ENCODE peak calls at places on chromosomes 11 and 22, in six cellular contexts. One of them, this sample, is unnamed.

GRCh38 chr11:115396533-115396932 is 107.7 kb downstream of the CADM1 start:
- DNase-seq in spleen: no peak
- DNase-seq in foreskin fibroblast: no peak
- DNase-seq in K562: no peak
- DNase-seq in thoracic aorta: no peak
- DNase-seq in tibial nerve: no peak
- DNase-seq in this sample: no peak

GRCh38 chr11:58133329-58134076 is 8.2 kb upstream of the OR9I1 start:
- DNase-seq in K562: no peak
- DNase-seq in spleen: no peak
- DNase-seq in thoracic aorta: no peak
- DNase-seq in foreskin fibroblast: no peak
- DNase-seq in tibial nerve: no peak
- DNase-seq in this sample: no peak

GRCh38 chr11:65132988-65133700 is 1.2 kb downstream of the SYVN1 start:
- DNase-seq in spleen: peak; percentile 93
- DNase-seq in thoracic aorta: no peak
- DNase-seq in foreskin fibroblast: no peak
- DNase-seq in K562: peak; percentile 80
- DNase-seq in tibial nerve: no peak
- DNase-seq in this sample: peak; percentile 85

GRCh38 chr11:110415081-110415480 is 14.7 kb upstream of the FDX1 start:
- DNase-seq in tibial nerve: no peak
- DNase-seq in thoracic aorta: no peak
- DNase-seq in spleen: no peak
- DNase-seq in foreskin fibroblast: no peak
- DNase-seq in K562: no peak
- DNase-seq in this sample: no peak

GRCh38 chr11:102946237-102946636 is 9.3 kb downstream of the MMP13 start:
- DNase-seq in foreskin fibroblast: no peak
- DNase-seq in K562: no peak
- DNase-seq in tibial nerve: no peak
- DNase-seq in thoracic aorta: no peak
- DNase-seq in spleen: no peak
- DNase-seq in this sample: no peak

GRCh38 chr22:42644422-42645340 is 4.3 kb upstream of the ATP5MGL start:
- DNase-seq in spleen: no peak
- DNase-seq in foreskin fibroblast: peak; percentile 28
- DNase-seq in tibial nerve: peak; percentile 57
- DNase-seq in thoracic aorta: no peak
- DNase-seq in K562: no peak
- DNase-seq in this sample: no peak

GRCh38 chr11:5234390-5234834 is at the start of gene HBD:
- DNase-seq in K562: no peak
- DNase-seq in spleen: no peak
- DNase-seq in tibial nerve: no peak
- DNase-seq in thoracic aorta: no peak
- DNase-seq in foreskin fibroblast: no peak
- DNase-seq in this sample: peak; percentile 16

GRCh38 chr11:44456544-44457270 is 108.8 kb upstream of the CD82 start:
- DNase-seq in spleen: no peak
- DNase-seq in K562: no peak
- DNase-seq in tibial nerve: no peak
- DNase-seq in thoracic aorta: no peak
- DNase-seq in foreskin fibroblast: no peak
- DNase-seq in this sample: peak; percentile 3

GRCh38 chr22:36573815-36574350 is 44.9 kb upstream of the EIF3D start:
- DNase-seq in K562: no peak
- DNase-seq in tibial nerve: no peak
- DNase-seq in foreskin fibroblast: no peak
- DNase-seq in thoracic aorta: no peak
- DNase-seq in spleen: no peak
- DNase-seq in this sample: no peak

GRCh38 chr11:86490582-86490981 is 115.9 kb downstream of the CCDC81 start:
- DNase-seq in tibial nerve: no peak
- DNase-seq in spleen: no peak
- DNase-seq in K562: no peak
- DNase-seq in foreskin fibroblast: no peak
- DNase-seq in thoracic aorta: no peak
- DNase-seq in this sample: no peak

GRCh38 chr22:39312410-39312809 is 7.0 kb downstream of the RPL3 start:
- DNase-seq in thoracic aorta: no peak
- DNase-seq in foreskin fibroblast: no peak
- DNase-seq in spleen: no peak
- DNase-seq in K562: no peak
- DNase-seq in tibial nerve: no peak
- DNase-seq in this sample: no peak

GRCh38 chr22:21797444-21798221 is 62.0 kb upstream of the YPEL1 start:
- DNase-seq in foreskin fibroblast: peak; percentile 49
- DNase-seq in spleen: no peak
- DNase-seq in tibial nerve: no peak
- DNase-seq in K562: peak; percentile 52
- DNase-seq in thoracic aorta: no peak
- DNase-seq in this sample: no peak

GRCh38 chr22:37564111-37564711 is 3.9 kb downstream of the CDC42EP1 start:
- DNase-seq in tibial nerve: no peak
- DNase-seq in K562: no peak
- DNase-seq in thoracic aorta: no peak
- DNase-seq in spleen: no peak
- DNase-seq in foreskin fibroblast: no peak
- DNase-seq in this sample: no peak

GRCh38 chr11:71238285-71238875 is 14.0 kb downstream of the SHANK2 start:
- DNase-seq in K562: no peak
- DNase-seq in tibial nerve: no peak
- DNase-seq in thoracic aorta: no peak
- DNase-seq in spleen: peak; percentile 17
- DNase-seq in foreskin fibroblast: no peak
- DNase-seq in this sample: no peak

GRCh38 chr22:19970031-19970478 is 28.4 kb upstream of the TXNRD2 start:
- DNase-seq in foreskin fibroblast: no peak
- DNase-seq in spleen: no peak
- DNase-seq in K562: no peak
- DNase-seq in thoracic aorta: no peak
- DNase-seq in tibial nerve: no peak
- DNase-seq in this sample: no peak

GRCh38 chr22:46085831-46086576 is 64.3 kb upstream of the PPARA start:
- DNase-seq in thoracic aorta: no peak
- DNase-seq in spleen: peak; percentile 76
- DNase-seq in foreskin fibroblast: peak; percentile 74
- DNase-seq in K562: peak; percentile 92
- DNase-seq in tibial nerve: no peak
- DNase-seq in this sample: no peak

GRCh38 chr11:9691865-9692264 is 28.0 kb downstream of the SWAP70 start:
- DNase-seq in foreskin fibroblast: peak; percentile 39
- DNase-seq in tibial nerve: no peak
- DNase-seq in spleen: no peak
- DNase-seq in K562: no peak
- DNase-seq in thoracic aorta: no peak
- DNase-seq in this sample: no peak

GRCh38 chr22:49553076-49553475 is 274.6 kb downstream of the BRD1 start:
- DNase-seq in foreskin fibroblast: no peak
- DNase-seq in K562: no peak
- DNase-seq in spleen: peak; percentile 50
- DNase-seq in thoracic aorta: no peak
- DNase-seq in tibial nerve: no peak
- DNase-seq in this sample: no peak

GRCh38 chr11:17607572-17608570 is 60.8 kb downstream of the OTOG start:
- DNase-seq in tibial nerve: no peak
- DNase-seq in K562: no peak
- DNase-seq in thoracic aorta: no peak
- DNase-seq in spleen: no peak
- DNase-seq in foreskin fibroblast: no peak
- DNase-seq in this sample: no peak

DNA sequence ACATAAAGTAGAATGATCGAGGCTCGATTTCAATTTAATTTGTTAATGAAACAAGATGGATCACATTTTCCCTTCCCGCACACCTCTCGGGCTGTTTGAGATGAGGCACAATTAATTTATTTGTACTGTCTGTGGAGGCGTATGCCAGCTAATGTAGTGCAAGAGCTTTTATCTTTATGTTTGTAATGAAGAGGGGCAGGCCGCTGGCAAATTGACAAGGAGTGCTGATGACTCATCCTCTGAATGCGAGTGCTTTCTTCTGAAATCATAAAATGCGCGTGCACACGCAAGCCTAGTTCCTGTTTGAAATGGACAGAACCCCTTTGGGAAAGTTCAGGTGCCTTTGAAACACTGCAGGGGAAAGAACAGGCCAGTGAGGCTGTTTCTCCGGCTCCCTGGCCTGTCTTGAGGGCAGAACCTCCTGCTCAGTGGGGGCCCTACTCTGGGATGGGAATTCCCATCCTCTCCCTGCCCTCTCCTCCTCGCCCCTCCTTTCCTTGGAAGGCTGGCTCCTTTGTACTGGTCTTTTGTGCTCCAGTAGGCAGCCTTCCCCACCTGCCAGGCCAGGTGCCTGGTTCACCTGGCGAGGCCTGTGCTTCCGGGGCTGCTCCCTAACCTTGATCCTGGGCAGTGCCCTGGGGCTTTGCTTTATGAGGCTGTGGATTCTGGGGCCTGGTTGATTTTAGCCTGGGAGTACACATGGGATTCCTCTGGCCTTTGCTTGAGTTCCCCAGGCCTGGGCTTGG is 50.3 kb downstream of the TEAD1 start:
- DNase-seq in K562: peak; percentile 68
- DNase-seq in spleen: no peak
- DNase-seq in foreskin fibroblast: peak; percentile 93
- DNase-seq in thoracic aorta: peak; percentile 12
- DNase-seq in tibial nerve: peak; percentile 89
- DNase-seq in this sample: peak; percentile 90
- H3K4me3 ChIP-seq in K562: no peak overlapping the region
- H3K4me3 ChIP-seq in spleen: no peak overlapping the region
- H3K4me3 ChIP-seq in foreskin fibroblast: no peak overlapping the region
- H3K4me3 ChIP-seq in thoracic aorta: no peak overlapping the region
- H3K4me3 ChIP-seq in tibial nerve: no peak overlapping the region
- H3K4me3 ChIP-seq in this sample: no peak overlapping the region

GRCh38 chr11:41309716-41310115 is 149.7 kb downstream of the LRRC4C start:
- DNase-seq in tibial nerve: no peak
- DNase-seq in spleen: no peak
- DNase-seq in foreskin fibroblast: no peak
- DNase-seq in K562: no peak
- DNase-seq in thoracic aorta: no peak
- DNase-seq in this sample: peak; percentile 38
- TF ChIP-seq CTCF in tibial nerve: no peak
- TF ChIP-seq CTCF in spleen: no peak
- TF ChIP-seq CTCF in foreskin fibroblast: no peak
- TF ChIP-seq CTCF in K562: no peak
- TF ChIP-seq CTCF in thoracic aorta: no peak
- TF ChIP-seq CTCF in this sample: peak; percentile 33

GRCh38 chr11:88507771-88508557 is 170.4 kb upstream of the CTSC start:
- DNase-seq in tibial nerve: no peak
- DNase-seq in spleen: no peak
- DNase-seq in foreskin fibroblast: no peak
- DNase-seq in thoracic aorta: no peak
- DNase-seq in K562: no peak
- DNase-seq in this sample: no peak
- H3K4me3 ChIP-seq in tibial nerve: peak overlapping the region; percentile 38
- H3K4me3 ChIP-seq in spleen: peak overlapping the region; percentile 26
- H3K4me3 ChIP-seq in foreskin fibroblast: no peak overlapping the region
- H3K4me3 ChIP-seq in thoracic aorta: peak overlapping the region; percentile 63
- H3K4me3 ChIP-seq in K562: no peak overlapping the region
- H3K4me3 ChIP-seq in this sample: no peak overlapping the region

GRCh38 chr11:118640332-118641154 is 33.1 kb downstream of the PHLDB1 start:
- DNase-seq in thoracic aorta: no peak
- DNase-seq in tibial nerve: no peak
- DNase-seq in K562: no peak
- DNase-seq in spleen: no peak
- DNase-seq in foreskin fibroblast: no peak
- DNase-seq in this sample: no peak
- TF ChIP-seq CTCF in thoracic aorta: no peak
- TF ChIP-seq CTCF in tibial nerve: no peak
- TF ChIP-seq CTCF in K562: no peak
- TF ChIP-seq CTCF in spleen: no peak
- TF ChIP-seq CTCF in foreskin fibroblast: no peak
- TF ChIP-seq CTCF in this sample: no peak

GRCh38 chr11:1870326-1870696 is 17.4 kb downstream of the LSP1 start:
- DNase-seq in foreskin fibroblast: no peak
- DNase-seq in thoracic aorta: no peak
- DNase-seq in tibial nerve: no peak
- DNase-seq in spleen: peak; percentile 72
- DNase-seq in K562: no peak
- DNase-seq in this sample: no peak

GRCh38 chr11:1873048-1873812 is 18.5 kb downstream of the PRR33 start:
- DNase-seq in K562: no peak
- DNase-seq in thoracic aorta: no peak
- DNase-seq in tibial nerve: peak; percentile 54
- DNase-seq in foreskin fibroblast: no peak
- DNase-seq in spleen: peak; percentile 66
- DNase-seq in this sample: no peak

GRCh38 chr11:1870721-1871466 is 18.0 kb downstream of the LSP1 start:
- DNase-seq in spleen: peak; percentile 84
- DNase-seq in K562: peak; percentile 72
- DNase-seq in foreskin fibroblast: no peak
- DNase-seq in thoracic aorta: no peak
- DNase-seq in tibial nerve: no peak
- DNase-seq in this sample: no peak

GRCh38 chr11:1871531-1871930 is 18.6 kb downstream of the LSP1 start:
- DNase-seq in K562: no peak
- DNase-seq in spleen: peak; percentile 74
- DNase-seq in foreskin fibroblast: no peak
- DNase-seq in tibial nerve: no peak
- DNase-seq in thoracic aorta: no peak
- DNase-seq in this sample: no peak

DNA sequence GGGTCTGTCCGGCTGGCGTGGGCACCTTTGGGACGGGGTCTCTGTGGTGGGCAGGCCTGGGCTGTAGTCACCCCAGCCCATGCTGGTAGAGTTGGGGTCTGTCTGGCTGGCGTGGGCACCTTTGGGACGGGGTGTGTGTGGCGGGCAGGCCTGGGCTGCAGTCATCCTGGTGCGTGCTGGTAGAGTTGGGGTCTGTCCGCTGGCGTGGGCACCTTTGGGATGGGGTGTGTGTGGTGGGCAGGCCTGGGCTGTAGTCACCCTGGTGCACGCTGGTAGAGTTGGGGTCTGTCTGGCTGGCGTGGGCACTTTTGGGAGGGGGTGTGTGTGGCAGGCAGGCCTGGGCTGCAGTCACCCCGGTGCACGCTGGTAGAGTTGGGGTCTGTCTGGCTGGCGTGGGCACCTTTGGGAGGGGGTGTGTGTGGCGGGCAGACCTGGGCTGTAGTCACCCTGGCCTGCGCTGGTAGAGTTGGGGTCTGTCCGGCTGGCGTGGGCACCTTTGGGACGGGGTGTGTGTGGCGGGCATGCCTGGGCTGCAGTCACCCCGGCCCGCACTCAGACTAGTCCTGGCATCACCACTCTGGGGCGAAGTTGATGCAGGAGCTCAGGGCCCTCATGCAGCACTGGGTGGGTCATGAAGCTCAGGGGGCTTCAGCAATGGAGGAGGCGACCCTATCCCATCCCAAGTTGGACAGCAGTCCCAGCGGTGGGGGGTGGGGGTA is 19.3 kb downstream of the PRR33 start:
- DNase-seq in thoracic aorta: no peak
- DNase-seq in foreskin fibroblast: no peak
- DNase-seq in K562: no peak
- DNase-seq in spleen: no peak
- DNase-seq in tibial nerve: no peak
- DNase-seq in this sample: no peak
- H3K4me3 ChIP-seq in thoracic aorta: no peak overlapping the region
- H3K4me3 ChIP-seq in foreskin fibroblast: no peak overlapping the region
- H3K4me3 ChIP-seq in K562: no peak overlapping the region
- H3K4me3 ChIP-seq in spleen: peak overlapping the region; percentile 36
- H3K4me3 ChIP-seq in tibial nerve: no peak overlapping the region
- H3K4me3 ChIP-seq in this sample: no peak overlapping the region

This sample was measured in GM12865.